ENCODE peak calls at places on chromosomes 7 and 10, in four cellular contexts. One of them, this sample, is unnamed.
A peak's percentile ranks its signal among the peaks of the same experiment; 100 is the strongest.

GRCh38 chr10:129898701-129899563 is 65.1 kb downstream of the EBF3 start:
- DNase-seq in bronchial epithelial cell: no peak
- DNase-seq in choroid plexus epithelial cell: no peak
- DNase-seq in uterus: no peak
- DNase-seq in this sample: no peak

GRCh38 chr7:80895056-80895455 is 23.8 kb downstream of the SEMA3C start:
- DNase-seq in bronchial epithelial cell: no peak
- DNase-seq in choroid plexus epithelial cell: no peak
- DNase-seq in uterus: no peak
- DNase-seq in this sample: no peak

GRCh38 chr7:147276783-147277370 is 1160.3 kb downstream of the CNTNAP2 start:
- DNase-seq in bronchial epithelial cell: no peak
- DNase-seq in choroid plexus epithelial cell: no peak
- DNase-seq in uterus: no peak
- DNase-seq in this sample: no peak

GRCh38 chr10:77641788-77642397 is 4.3 kb upstream of the KCNMA1 start:
- DNase-seq in bronchial epithelial cell: peak; percentile 71
- DNase-seq in choroid plexus epithelial cell: peak; percentile 88
- DNase-seq in uterus: peak; percentile 83
- DNase-seq in this sample: peak; percentile 92

GRCh38 chr10:31320598-31321211 is 1.7 kb downstream of the ZEB1 start:
- DNase-seq in bronchial epithelial cell: peak; percentile 16
- DNase-seq in choroid plexus epithelial cell: peak; percentile 64
- DNase-seq in uterus: peak; percentile 64
- DNase-seq in this sample: peak; percentile 72

GRCh38 chr7:132430863-132431822 is 145.1 kb downstream of the PLXNA4 start:
- DNase-seq in bronchial epithelial cell: peak; percentile 56
- DNase-seq in choroid plexus epithelial cell: peak; percentile 63
- DNase-seq in uterus: peak; percentile 59
- DNase-seq in this sample: peak; percentile 96

GRCh38 chr10:33193867-33194521 is 140.5 kb downstream of the NRP1 start:
- DNase-seq in bronchial epithelial cell: peak; percentile 84
- DNase-seq in choroid plexus epithelial cell: peak; percentile 72
- DNase-seq in uterus: no peak
- DNase-seq in this sample: peak; percentile 79

GRCh38 chr10:93745411-93746065 is 12.2 kb upstream of the LGI1 start:
- DNase-seq in bronchial epithelial cell: no peak
- DNase-seq in choroid plexus epithelial cell: peak; percentile 26
- DNase-seq in uterus: no peak
- DNase-seq in this sample: peak; percentile 41

GRCh38 chr7:91112902-91113321 is 151.3 kb upstream of the FZD1 start:
- DNase-seq in bronchial epithelial cell: no peak
- DNase-seq in choroid plexus epithelial cell: peak; percentile 60
- DNase-seq in uterus: no peak
- DNase-seq in this sample: peak; percentile 42

GRCh38 chr10:33214174-33214573 is 120.3 kb downstream of the NRP1 start:
- DNase-seq in bronchial epithelial cell: no peak
- DNase-seq in choroid plexus epithelial cell: no peak
- DNase-seq in uterus: no peak
- DNase-seq in this sample: no peak

GRCh38 chr10:30058111-30058510 is 1.3 kb downstream of the JCAD start:
- DNase-seq in bronchial epithelial cell: no peak
- DNase-seq in choroid plexus epithelial cell: peak; percentile 6
- DNase-seq in uterus: peak; percentile 73
- DNase-seq in this sample: no peak

GRCh38 chr10:12388671-12389070 is 39.3 kb downstream of the CAMK1D start:
- DNase-seq in bronchial epithelial cell: no peak
- DNase-seq in choroid plexus epithelial cell: no peak
- DNase-seq in uterus: no peak
- DNase-seq in this sample: no peak

GRCh38 chr10:81848931-81849330 is 26.1 kb upstream of the NRG3 start:
- DNase-seq in bronchial epithelial cell: no peak
- DNase-seq in choroid plexus epithelial cell: no peak
- DNase-seq in uterus: no peak
- DNase-seq in this sample: no peak

GRCh38 chr10:15651175-15651574 is 68.5 kb downstream of the ITGA8 start:
- DNase-seq in bronchial epithelial cell: no peak
- DNase-seq in choroid plexus epithelial cell: peak; percentile 13
- DNase-seq in uterus: no peak
- DNase-seq in this sample: no peak

GRCh38 chr10:19713800-19714525 is 102.3 kb upstream of the PLXDC2 start:
- DNase-seq in bronchial epithelial cell: no peak
- DNase-seq in choroid plexus epithelial cell: no peak
- DNase-seq in uterus: no peak
- DNase-seq in this sample: no peak
- TF ChIP-seq CTCF in bronchial epithelial cell: no peak
- TF ChIP-seq CTCF in choroid plexus epithelial cell: peak; percentile 9
- TF ChIP-seq CTCF in uterus: no peak
- TF ChIP-seq CTCF in this sample: no peak

GRCh38 chr10:75404335-75405200 is 3.0 kb upstream of the ZNF503 start:
- DNase-seq in bronchial epithelial cell: peak; percentile 51
- DNase-seq in choroid plexus epithelial cell: no peak
- DNase-seq in uterus: peak; percentile 55
- DNase-seq in this sample: peak; percentile 22
- H3K4me3 ChIP-seq in bronchial epithelial cell: peak overlapping the region; percentile 95
- H3K4me3 ChIP-seq in choroid plexus epithelial cell: peak overlapping the region; percentile 11
- H3K4me3 ChIP-seq in uterus: peak overlapping the region; percentile 82
- H3K4me3 ChIP-seq in this sample: peak overlapping the region; percentile 99

GRCh38 chr10:103025696-103026095 is 107.6 kb downstream of the CNNM2 start:
- DNase-seq in bronchial epithelial cell: no peak
- DNase-seq in choroid plexus epithelial cell: no peak
- DNase-seq in uterus: no peak
- DNase-seq in this sample: no peak
- TF ChIP-seq CTCF in bronchial epithelial cell: no peak
- TF ChIP-seq CTCF in choroid plexus epithelial cell: no peak
- TF ChIP-seq CTCF in uterus: no peak
- TF ChIP-seq CTCF in this sample: no peak

DNA sequence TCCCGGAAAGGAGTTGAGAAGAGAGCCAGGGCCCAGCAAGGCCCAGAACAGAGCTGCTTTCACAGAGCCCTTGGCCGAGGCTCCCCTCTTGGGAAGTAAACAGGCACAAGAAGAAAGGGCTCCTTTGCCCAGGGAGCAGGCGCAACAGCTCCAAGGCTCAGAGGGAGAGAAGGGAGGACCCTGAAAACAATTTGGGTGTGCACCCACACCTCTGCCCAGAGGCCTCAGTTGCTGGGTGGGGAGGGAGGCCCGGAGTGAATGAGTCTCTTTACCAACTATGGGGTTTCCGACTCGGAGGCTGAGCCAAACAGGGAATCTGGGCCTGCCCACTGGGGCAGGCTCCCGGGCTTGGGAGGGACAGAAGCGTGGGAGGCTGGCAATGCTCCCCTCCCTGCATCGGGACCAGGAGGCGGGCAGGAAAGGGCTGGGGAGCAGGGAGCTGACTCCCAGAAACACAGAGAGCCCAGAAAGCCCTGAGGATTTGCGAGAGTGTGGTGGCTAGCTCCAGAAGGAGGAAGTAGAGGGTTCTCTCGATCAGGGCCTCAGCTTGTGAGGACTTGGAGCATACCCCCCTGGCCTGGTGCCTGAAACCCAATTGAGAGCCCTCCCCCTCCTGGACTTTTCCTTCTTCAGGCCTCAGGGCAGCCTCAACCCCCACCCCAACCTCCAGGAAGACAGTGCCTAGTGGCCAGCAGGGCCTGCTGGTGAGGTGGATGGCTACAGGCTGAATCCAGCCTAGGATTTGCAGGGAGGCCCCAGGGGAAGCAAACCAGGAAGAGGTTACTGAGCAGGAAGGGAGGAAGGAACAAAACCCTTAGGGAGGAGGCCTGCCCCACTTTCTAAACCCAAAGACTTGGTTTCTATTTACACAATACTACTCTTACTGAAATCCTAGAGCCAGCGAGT is 6.2 kb downstream of the C10orf105 start:
- DNase-seq in bronchial epithelial cell: peak; percentile 89
- DNase-seq in choroid plexus epithelial cell: peak; percentile 23
- DNase-seq in uterus: peak; percentile 96
- DNase-seq in this sample: peak; percentile 95
- H3K4me3 ChIP-seq in bronchial epithelial cell: no peak overlapping the region
- H3K4me3 ChIP-seq in choroid plexus epithelial cell: no peak overlapping the region
- H3K4me3 ChIP-seq in uterus: no peak overlapping the region
- H3K4me3 ChIP-seq in this sample: peak overlapping the region; percentile 14

GRCh38 chr7:100360102-100360607 is 2.2 kb downstream of the PILRB start:
- DNase-seq in bronchial epithelial cell: no peak
- DNase-seq in choroid plexus epithelial cell: no peak
- DNase-seq in uterus: no peak
- DNase-seq in this sample: no peak

GRCh38 chr7:100356416-100357068 is 1.4 kb upstream of the PILRB start:
- DNase-seq in bronchial epithelial cell: no peak
- DNase-seq in choroid plexus epithelial cell: no peak
- DNase-seq in uterus: no peak
- DNase-seq in this sample: no peak

GRCh38 chr7:100358857-100359212 is 918 bp downstream of the PILRB start:
- DNase-seq in bronchial epithelial cell: no peak
- DNase-seq in choroid plexus epithelial cell: no peak
- DNase-seq in uterus: no peak
- DNase-seq in this sample: no peak

GRCh38 chr7:100357131-100357561 is 771 bp upstream of the PILRB start:
- DNase-seq in bronchial epithelial cell: no peak
- DNase-seq in choroid plexus epithelial cell: no peak
- DNase-seq in uterus: no peak
- DNase-seq in this sample: no peak

GRCh38 chr7:100358027-100358856 is at the start of gene PILRB:
- DNase-seq in bronchial epithelial cell: no peak
- DNase-seq in choroid plexus epithelial cell: no peak
- DNase-seq in uterus: no peak
- DNase-seq in this sample: no peak
- TF ChIP-seq CTCF in bronchial epithelial cell: no peak
- TF ChIP-seq CTCF in choroid plexus epithelial cell: peak; percentile 22
- TF ChIP-seq CTCF in uterus: no peak
- TF ChIP-seq CTCF in this sample: no peak

GRCh38 chr10:50512743-50513416 is 110.9 kb downstream of the SGMS1 start:
- DNase-seq in bronchial epithelial cell: no peak
- DNase-seq in choroid plexus epithelial cell: no peak
- DNase-seq in uterus: no peak
- DNase-seq in this sample: no peak
- H3K4me3 ChIP-seq in bronchial epithelial cell: no peak overlapping the region
- H3K4me3 ChIP-seq in choroid plexus epithelial cell: no peak overlapping the region
- H3K4me3 ChIP-seq in uterus: no peak overlapping the region
- H3K4me3 ChIP-seq in this sample: no peak overlapping the region

GRCh38 chr7:148289630-148290029 is 300.9 kb upstream of the C7orf33 start:
- DNase-seq in bronchial epithelial cell: peak; percentile 24
- DNase-seq in choroid plexus epithelial cell: no peak
- DNase-seq in uterus: no peak
- DNase-seq in this sample: no peak

GRCh38 chr7:148288592-148289151 is 301.9 kb upstream of the C7orf33 start:
- DNase-seq in bronchial epithelial cell: no peak
- DNase-seq in choroid plexus epithelial cell: no peak
- DNase-seq in uterus: no peak
- DNase-seq in this sample: no peak

GRCh38 chr7:148290451-148291005 is 300.0 kb upstream of the C7orf33 start:
- DNase-seq in bronchial epithelial cell: no peak
- DNase-seq in choroid plexus epithelial cell: no peak
- DNase-seq in uterus: no peak
- DNase-seq in this sample: no peak

GRCh38 chr7:148287538-148287937 is 303.0 kb upstream of the C7orf33 start:
- DNase-seq in bronchial epithelial cell: no peak
- DNase-seq in choroid plexus epithelial cell: no peak
- DNase-seq in uterus: no peak
- DNase-seq in this sample: no peak

GRCh38 chr7:148286150-148286549 is 304.4 kb upstream of the C7orf33 start:
- DNase-seq in bronchial epithelial cell: peak; percentile 32
- DNase-seq in choroid plexus epithelial cell: peak; percentile 15
- DNase-seq in uterus: no peak
- DNase-seq in this sample: no peak
- TF ChIP-seq CTCF in bronchial epithelial cell: peak; percentile 67
- TF ChIP-seq CTCF in choroid plexus epithelial cell: peak; percentile 33
- TF ChIP-seq CTCF in uterus: no peak
- TF ChIP-seq CTCF in this sample: peak; percentile 13